ENCODE peak calls at places on chromosomes 4 and X, in five cellular contexts. C is fibroblast of lung, Y is MM.1S, N is hepatocyte, P is keratinocyte. Q is an unnamed sample.

GRCh38 chrX:8726031-8726652 is 5.8 kb downstream of the ANOS1 start:
- DNase-seq in C (peak), Y (no peak), N (no peak), P (no peak), Q (peak)

GRCh38 chrX:109533631-109534030 is 3.0 kb upstream of the NXT2 start:
- DNase-seq in C (peak), Y (no peak), N (no peak), P (peak), Q (no peak)

GRCh38 chrX:22310779-22311178 is 38.1 kb downstream of the CBLL2 start:
- DNase-seq in C (peak), Y (no peak), N (no peak), P (no peak), Q (no peak)

GRCh38 chr4:76954489-76954888 is 4.9 kb downstream of the SEPTIN11 start:
- DNase-seq in C (no peak), Y (no peak), N (no peak), P (no peak), Q (no peak)

GRCh38 chrX:43315622-43316021 is 340.5 kb upstream of the MAOA start:
- DNase-seq in C (no peak), Y (no peak), N (no peak), P (no peak), Q (no peak)

GRCh38 chrX:13750204-13750603 is 15.7 kb downstream of the OFD1 start:
- DNase-seq in C (peak), Y (peak), N (peak), P (no peak), Q (peak)

GRCh38 chr4:86250616-86251015 is 109.2 kb downstream of the MAPK10 start:
- DNase-seq in C (peak), Y (no peak), N (no peak), P (no peak), Q (no peak)

GRCh38 chr4:95898226-95898625 is 58.3 kb downstream of the PDHA2 start:
- DNase-seq in C (no peak), Y (no peak), N (no peak), P (no peak), Q (no peak)

GRCh38 chr4:104490770-104491395 is 3.8 kb downstream of the CXXC4 start:
- DNase-seq in C (peak), Y (peak), N (peak), P (no peak), Q (peak)

GRCh38 chr4:175590205-175590604 is 221.9 kb downstream of the GPM6A start:
- DNase-seq in C (no peak), Y (no peak), N (no peak), P (no peak), Q (no peak)
- H3K27ac ChIP-seq in C (no peak), Y (no peak), N (no peak), P (no peak), Q (no peak)

GRCh38 chrX:16883487-16883804 is 13.3 kb upstream of the RBBP7 start:
- DNase-seq in C (no peak), Y (no peak), N (no peak), P (no peak), Q (no peak)

GRCh38 chrX:16876696-16877095 is 6.5 kb upstream of the RBBP7 start:
- DNase-seq in C (no peak), Y (no peak), N (no peak), P (no peak), Q (no peak)

GRCh38 chrX:16885628-16886027 is 15.5 kb upstream of the RBBP7 start:
- DNase-seq in C (no peak), Y (peak), N (no peak), P (no peak), Q (no peak)

GRCh38 chrX:16882702-16883486 is 12.7 kb upstream of the RBBP7 start:
- DNase-seq in C (peak), Y (peak), N (peak), P (no peak), Q (peak)

DNA sequence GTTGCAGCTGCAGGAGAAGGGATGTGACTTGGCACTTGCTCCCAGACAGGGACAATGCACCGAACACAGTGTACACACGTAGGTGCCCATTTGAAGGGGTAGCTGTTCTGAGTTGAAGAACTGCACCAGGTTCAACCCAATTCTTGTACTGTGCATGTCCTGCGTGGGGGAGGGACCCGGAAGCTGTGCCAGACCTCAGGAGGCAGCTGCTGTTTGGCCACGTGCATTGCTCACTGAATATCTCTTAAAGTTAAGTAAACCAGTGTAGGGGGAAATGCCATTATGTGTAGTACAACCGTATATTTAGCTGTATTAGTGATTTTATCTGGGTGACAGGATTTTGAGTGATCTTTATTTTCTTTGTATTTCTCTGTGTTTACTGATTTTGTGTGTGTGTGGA is 12.0 kb upstream of the RBBP7 start:
- DNase-seq in C (peak), Y (peak), N (peak), P (no peak), Q (no peak)
- H2AFZ ChIP-seq in C (no peak), Y (peak), N (peak), P (peak), Q (peak)

DNA sequence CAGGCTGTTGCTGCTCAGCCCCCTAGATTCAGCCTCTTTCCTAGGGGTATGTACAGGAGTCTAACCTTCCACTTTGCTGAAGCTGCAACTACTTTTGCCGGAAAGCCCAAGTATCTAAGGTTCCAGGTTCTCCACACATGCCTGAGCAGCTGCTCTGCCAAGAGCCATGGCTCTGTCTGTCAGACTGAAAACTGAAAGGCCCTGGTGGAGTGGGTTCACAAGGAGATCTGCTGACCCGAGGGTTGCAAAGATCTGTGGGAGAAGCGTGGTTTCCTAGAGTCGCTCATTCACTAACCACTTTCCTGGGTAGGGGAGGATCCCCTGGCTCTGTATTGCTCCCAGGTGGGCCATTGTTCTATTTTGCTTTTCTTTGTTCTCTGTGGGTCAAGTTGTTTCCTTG is 6.0 kb upstream of the PNMA6F start:
- DNase-seq in C (no peak), Y (no peak), N (no peak), P (no peak), Q (no peak)
- H3K27ac ChIP-seq in C (no peak), Y (no peak), N (no peak), P (no peak), Q (no peak)

GRCh38 chr4:136443006-136443405 is 1089.3 kb downstream of the PCDH18 start:
- DNase-seq in C (no peak), Y (no peak), N (no peak), P (no peak), Q (no peak)
- H2AFZ ChIP-seq in C (no peak), Y (no peak), N (no peak), P (no peak), Q (no peak)

DNA sequence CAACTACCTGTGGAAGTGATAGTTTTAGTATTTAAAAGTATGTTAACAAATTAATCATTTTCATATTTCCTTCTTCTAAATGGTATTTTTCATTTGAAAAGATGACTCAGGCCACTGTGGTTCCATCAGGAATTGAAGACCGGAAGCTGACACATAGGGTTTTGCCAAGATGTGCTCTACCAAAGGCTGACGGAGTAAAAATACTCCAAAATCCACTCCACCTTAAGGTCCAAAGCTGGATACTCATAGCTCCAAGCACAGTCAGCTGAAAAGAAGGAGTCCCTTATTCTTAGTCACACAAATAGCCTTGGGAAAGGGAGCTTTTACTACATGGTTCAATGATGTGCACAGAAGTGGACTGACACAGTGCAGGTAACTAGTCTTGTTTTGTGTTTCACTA is 472.0 kb downstream of the ARAP2 start:
- DNase-seq in C (peak), Y (no peak), N (no peak), P (peak), Q (no peak)
- H3K27ac ChIP-seq in C (no peak), Y (no peak), N (no peak), P (no peak), Q (no peak)

GRCh38 chrX:119093991-119094741 is 21.4 kb downstream of the CT47C1 start:
- DNase-seq in C (peak), Y (no peak), N (peak), P (no peak), Q (no peak)
- H2AFZ ChIP-seq in C (no peak), Y (no peak), N (no peak), P (no peak), Q (no peak)